ENCODE peak calls at places on chromosomes 16 and 17, in eight cellular contexts. X, S, K, F, A, N, O and U are unnamed samples.

GRCh38 chr16:51002889-51003490 is 148.1 kb downstream of the SALL1 start:
- DNase-seq in X (no peak), S (no peak), A (no peak), O (no peak), K (no peak), N (no peak), F (peak; percentile 65), U (no peak)

GRCh38 chr16:63612462-63613227 is 1509.2 kb downstream of the CDH11 start:
- DNase-seq in N (no peak), F (no peak), K (no peak), S (no peak), A (no peak), O (no peak), X (no peak), U (no peak)

GRCh38 chr17:34755981-34756669 is 176.7 kb downstream of the TMEM132E start:
- DNase-seq in X (no peak), F (no peak), K (no peak), S (no peak), O (no peak), A (no peak), N (no peak), U (no peak)

GRCh38 chr17:42819939-42820535 is 4.0 kb downstream of the BECN1 start:
- DNase-seq in F (peak; percentile 78), N (peak; percentile 73), O (peak; percentile 75), S (peak; percentile 40), K (no peak), A (peak; percentile 37), X (peak; percentile 66), U (peak; percentile 74)

GRCh38 chr17:14582996-14583395 is 282.1 kb downstream of the HS3ST3B1 start:
- DNase-seq in F (no peak), N (no peak), O (no peak), A (no peak), X (no peak), S (no peak), K (no peak), U (no peak)

GRCh38 chr17:55330344-55330933 is 65.7 kb downstream of the HLF start:
- DNase-seq in A (no peak), X (no peak), F (no peak), O (no peak), N (no peak), S (no peak), K (no peak), U (no peak)

GRCh38 chr17:28327031-28327607 is 8.1 kb downstream of the TMEM97 start:
- DNase-seq in N (no peak), S (no peak), A (peak; percentile 52), O (no peak), F (no peak), K (peak; percentile 46), X (no peak), U (no peak)

GRCh38 chr16:28307936-28308335 is 15.6 kb downstream of the SBK1 start:
- DNase-seq in N (no peak), O (no peak), F (no peak), S (no peak), A (no peak), K (no peak), X (no peak), U (no peak)

GRCh38 chr16:89716493-89716892 is 4.2 kb downstream of the VPS9D1 start:
- DNase-seq in N (no peak), S (no peak), O (no peak), X (no peak), K (no peak), A (no peak), F (no peak), U (no peak)

GRCh38 chr16:3131755-3132377 is 3.0 kb upstream of the ZNF213 start:
- DNase-seq in O (peak; percentile 62), N (no peak), S (no peak), K (no peak), A (peak; percentile 35), F (peak; percentile 54), X (no peak), U (peak; percentile 68)

GRCh38 chr17:58318627-58319180 is 9.9 kb downstream of the TSPOAP1 start:
- DNase-seq in K (no peak), S (no peak), A (no peak), N (peak; percentile 31), O (no peak), F (no peak), X (peak; percentile 40), U (peak; percentile 30)

GRCh38 chr17:10031102-10031501 is 126.0 kb upstream of the RCVRN start:
- DNase-seq in A (no peak), K (no peak), O (no peak), N (no peak), F (no peak), X (no peak), S (no peak), U (no peak)

GRCh38 chr16:25006504-25007055 is 8.6 kb downstream of the ARHGAP17 start:
- DNase-seq in O (no peak), A (peak; percentile 71), K (no peak), F (no peak), X (no peak), S (no peak), N (no peak), U (no peak)

GRCh38 chr16:17104654-17105053 is 366.1 kb downstream of the XYLT1 start:
- DNase-seq in O (no peak), F (no peak), K (no peak), S (no peak), N (no peak), X (no peak), A (no peak), U (no peak)

GRCh38 chr17:15091825-15092224 is 173.3 kb downstream of the PMP22 start:
- DNase-seq in A (no peak), O (no peak), X (no peak), F (no peak), N (no peak), S (no peak), K (no peak), U (no peak)

GRCh38 chr16:72085002-72085401 is 8.4 kb downstream of the TXNL4B start:
- DNase-seq in N (no peak), K (no peak), F (no peak), S (peak; percentile 70), X (no peak), A (no peak), O (no peak), U (no peak)

GRCh38 chr16:85900031-85900792 is 1.2 kb downstream of the IRF8 start:
- DNase-seq in F (peak; percentile 32), N (no peak), A (no peak), X (no peak), O (no peak), S (no peak), K (no peak), U (no peak)
- H3K4me3 ChIP-seq in F (no peak overlapping the region), N (peak overlapping the region; percentile 83), A (no peak overlapping the region), X (no peak overlapping the region), O (no peak overlapping the region), S (peak overlapping the region; percentile 71), K (no peak overlapping the region), U (peak overlapping the region; percentile 65)

DNA sequence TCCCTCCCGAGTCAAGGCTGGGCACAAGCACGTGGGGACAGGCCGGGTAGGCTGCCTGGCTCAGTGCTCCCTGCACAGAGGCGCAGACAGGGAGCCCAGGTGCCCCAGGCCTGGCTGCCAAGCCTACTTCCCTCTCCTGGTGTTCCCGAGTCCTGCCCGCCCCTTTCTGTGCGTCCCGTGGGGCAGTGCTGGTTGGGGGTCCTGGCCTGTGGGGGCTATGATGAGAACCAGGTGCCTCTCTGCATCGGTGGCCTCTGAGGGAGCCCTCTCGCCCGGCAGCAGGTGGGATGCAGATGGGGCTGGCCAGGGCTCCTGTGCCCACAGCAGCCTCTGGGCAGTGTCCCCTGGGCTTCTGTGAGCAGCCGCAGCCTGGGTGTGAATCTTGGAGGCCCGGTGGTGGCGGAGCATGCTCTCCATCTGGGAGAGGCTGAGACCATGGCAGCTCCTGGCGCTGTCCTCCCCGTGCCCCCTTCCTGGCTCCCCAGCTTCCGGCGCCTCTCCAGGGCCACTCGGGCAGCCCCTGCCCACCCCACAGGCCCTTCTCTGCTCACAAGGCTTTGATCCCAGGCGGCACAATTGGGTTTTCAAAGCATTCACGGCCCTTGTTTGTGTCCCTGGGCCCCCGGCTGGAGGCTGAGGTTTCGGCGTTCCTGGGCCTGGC is 7.2 kb downstream of the CENPX start:
- DNase-seq in A (no peak), O (no peak), N (no peak), K (no peak), S (no peak), X (no peak), F (no peak), U (no peak)
- H3K27ac ChIP-seq in A (no peak overlapping the region), O (no peak overlapping the region), N (no peak overlapping the region), K (no peak overlapping the region), S (no peak overlapping the region), X (no peak overlapping the region), F (no peak overlapping the region), U (no peak overlapping the region)

GRCh38 chr17:79835470-79835899 is 3.8 kb downstream of the CBX4 start:
- DNase-seq in O (peak; percentile 56), A (no peak), X (peak; percentile 45), N (peak; percentile 44), K (no peak), S (no peak), F (peak; percentile 13), U (no peak)

GRCh38 chr17:79837888-79838540 is 1.2 kb downstream of the CBX4 start:
- DNase-seq in N (no peak), X (peak; percentile 65), S (no peak), F (peak; percentile 31), K (no peak), O (no peak), A (no peak), U (no peak)

GRCh38 chr17:79834575-79835469 is 4.4 kb downstream of the CBX4 start:
- DNase-seq in A (no peak), K (no peak), N (peak; percentile 50), F (peak; percentile 28), X (peak; percentile 62), O (peak; percentile 54), S (no peak), U (peak; percentile 70)

GRCh38 chr17:79836952-79837887 is 2.0 kb downstream of the CBX4 start:
- DNase-seq in S (peak; percentile 81), N (peak; percentile 94), F (peak; percentile 95), A (peak; percentile 74), X (peak; percentile 78), O (peak; percentile 78), K (no peak), U (peak; percentile 95)

GRCh38 chr17:79835953-79836951 is 3.0 kb downstream of the CBX4 start:
- DNase-seq in K (no peak), O (peak; percentile 44), F (peak; percentile 80), S (no peak), X (peak; percentile 48), N (peak; percentile 84), A (peak; percentile 19), U (peak; percentile 90)
- H3K4me3 ChIP-seq in K (peak overlapping the region; percentile 75), O (no peak overlapping the region), F (no peak overlapping the region), S (peak overlapping the region; percentile 92), X (peak overlapping the region; percentile 85), N (peak overlapping the region; percentile 70), A (peak overlapping the region; percentile 79), U (peak overlapping the region; percentile 73)

GRCh38 chr16:87554754-87555427 is 47.4 kb upstream of the JPH3 start:
- DNase-seq in A (no peak), K (no peak), X (no peak), N (peak; percentile 63), F (no peak), S (no peak), O (peak; percentile 76), U (no peak)

GRCh38 chr16:87553174-87553573 is 49.1 kb upstream of the JPH3 start:
- DNase-seq in K (no peak), X (no peak), F (no peak), O (no peak), N (peak; percentile 36), A (no peak), S (no peak), U (no peak)

GRCh38 chr16:87552072-87552718 is 50.1 kb upstream of the JPH3 start:
- DNase-seq in N (no peak), S (no peak), F (no peak), X (no peak), K (no peak), O (no peak), A (no peak), U (no peak)

GRCh38 chr16:87551487-87551886 is 50.8 kb upstream of the JPH3 start:
- DNase-seq in N (no peak), O (no peak), F (no peak), S (no peak), K (no peak), X (no peak), A (no peak), U (no peak)

GRCh38 chr16:87552772-87553171 is 49.5 kb upstream of the JPH3 start:
- DNase-seq in A (no peak), X (no peak), O (peak; percentile 58), K (no peak), S (no peak), N (no peak), F (no peak), U (no peak)
- H3K27ac ChIP-seq in A (no peak overlapping the region), X (no peak overlapping the region), O (peak overlapping the region; percentile 31), K (no peak overlapping the region), S (no peak overlapping the region), N (no peak overlapping the region), F (no peak overlapping the region), U (no peak overlapping the region)